ENCODE peak calls at places on chromosomes 12 and 14, in nine cellular contexts. B is heart left ventricle, C is transverse colon, T is suprapubic skin, A is adrenal gland, Y is tibial nerve, Q is HCT116, O is IMR-90, K is uterus. F is an unnamed sample.

GRCh38 chr12:12890815-12891645 is at the start of gene GPRC5A:
- DNase-seq in Y (peak; percentile 79), Q (peak; percentile 96), A (peak; percentile 95), T (peak; percentile 92), B (peak; percentile 78), C (peak; percentile 92), K (peak; percentile 96), O (peak; percentile 98), F (peak; percentile 94)

GRCh38 chr14:41960316-41960715 is 353.6 kb downstream of the LRFN5 start:
- DNase-seq in B (no peak), O (peak; percentile 4), K (no peak), C (no peak), A (no peak), Q (no peak), T (no peak), Y (no peak), F (no peak)

GRCh38 chr14:101255765-101256125 is 305.6 kb upstream of the DIO3 start:
- DNase-seq in Q (no peak), A (no peak), Y (no peak), T (no peak), B (no peak), K (no peak), C (no peak), O (no peak), F (no peak)

GRCh38 chr14:95291859-95292542 is 27.7 kb downstream of the CLMN start:
- DNase-seq in C (peak; percentile 68), A (peak; percentile 41), T (peak; percentile 82), Y (peak; percentile 65), Q (peak; percentile 21), B (peak; percentile 85), K (peak; percentile 61), O (peak; percentile 21), F (peak; percentile 30)

GRCh38 chr14:100535287-100536131 is 51.7 kb downstream of the BEGAIN start:
- DNase-seq in A (peak; percentile 3), Y (no peak), K (peak; percentile 12), O (no peak), C (peak; percentile 4), B (peak; percentile 39), Q (no peak), T (peak; percentile 66), F (peak; percentile 6)

GRCh38 chr14:38056270-38056669 is 151.4 kb upstream of the SSTR1 start:
- DNase-seq in O (no peak), B (no peak), Q (no peak), C (no peak), K (no peak), Y (no peak), T (no peak), A (no peak), F (no peak)

GRCh38 chr12:104280111-104280510 is 23.4 kb upstream of the EID3 start:
- DNase-seq in O (no peak), K (no peak), T (no peak), A (no peak), C (no peak), Q (no peak), B (no peak), Y (no peak), F (no peak)

GRCh38 chr12:52418576-52419110 is 12.5 kb upstream of the KRT82 start:
- DNase-seq in K (no peak), A (no peak), C (no peak), Q (no peak), Y (no peak), T (no peak), B (no peak), O (no peak), F (no peak)

GRCh38 chr12:93964936-93965335 is 183.4 kb upstream of the PLXNC1 start:
- DNase-seq in O (no peak), Y (no peak), C (no peak), Q (no peak), T (no peak), K (no peak), A (no peak), B (no peak), F (no peak)

GRCh38 chr12:28222081-28222700 is 31.9 kb downstream of the CCDC91 start:
- DNase-seq in B (peak; percentile 38), Y (no peak), C (no peak), A (no peak), O (no peak), Q (no peak), K (no peak), T (no peak), F (no peak)

GRCh38 chr12:4116251-4117111 is 157.1 kb upstream of the CCND2 start:
- DNase-seq in C (peak; percentile 60), A (no peak), K (no peak), B (no peak), T (no peak), Q (no peak), O (peak; percentile 82), Y (no peak), F (no peak)

GRCh38 chr12:113392988-113393579 is 10.6 kb downstream of the SDS start:
- DNase-seq in A (peak; percentile 93), T (no peak), Y (no peak), O (no peak), C (no peak), K (no peak), B (no peak), Q (peak; percentile 22), F (peak; percentile 45)

GRCh38 chr14:68898248-68899032 is 80.7 kb downstream of the ACTN1 start:
- DNase-seq in Y (no peak), A (no peak), B (no peak), C (no peak), O (no peak), Q (no peak), K (no peak), T (no peak), F (no peak)
- TF ChIP-seq POLR2A in Y (no peak), A (no peak), B (no peak), C (no peak), O (no peak), Q (no peak), K (no peak), T (no peak), F (no peak)

GRCh38 chr12:54683388-54683787 is 35.2 kb upstream of the DCD start:
- DNase-seq in K (no peak), Q (no peak), A (no peak), O (no peak), B (no peak), C (no peak), T (no peak), Y (no peak), F (no peak)
- H3K4me3 ChIP-seq in K (no peak overlapping the region), Q (no peak overlapping the region), A (no peak overlapping the region), O (no peak overlapping the region), B (no peak overlapping the region), C (no peak overlapping the region), T (no peak overlapping the region), Y (no peak overlapping the region), F (no peak overlapping the region)

DNA sequence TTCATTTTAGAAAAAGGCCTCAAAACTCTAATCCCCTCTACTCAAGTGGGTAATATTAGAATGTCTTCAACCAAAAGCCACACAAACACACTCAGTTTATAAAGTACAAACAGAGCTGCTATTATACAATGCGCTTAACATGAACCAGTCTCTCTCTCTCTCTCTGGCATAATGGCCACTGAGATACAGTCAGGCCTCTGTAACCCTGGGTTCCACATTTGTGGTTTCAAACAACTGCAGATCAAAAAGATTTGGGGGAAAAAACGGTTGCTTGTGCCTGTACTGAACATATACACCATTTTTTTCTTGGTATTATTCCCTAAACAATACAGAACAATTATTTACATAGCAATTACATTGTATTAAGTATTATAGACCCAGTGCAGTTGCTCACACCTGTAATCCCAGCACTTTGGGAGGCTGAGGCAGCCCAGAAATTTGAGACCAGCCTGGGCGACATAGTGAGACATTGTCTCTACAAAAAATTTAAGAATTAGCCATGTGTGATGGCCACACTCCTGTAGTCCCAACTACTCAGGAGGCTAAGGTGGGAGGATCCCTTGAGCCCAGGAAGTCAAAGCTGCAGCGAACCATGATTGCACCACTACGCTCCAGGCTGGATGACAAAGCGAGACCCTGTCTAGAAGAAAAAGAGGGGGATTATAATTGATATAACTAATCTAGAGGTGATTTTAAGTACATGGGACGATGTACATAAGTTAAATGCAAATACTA is 5.6 kb downstream of the SLC11A2 start:
- DNase-seq in Q (no peak), A (no peak), K (no peak), B (no peak), O (no peak), T (no peak), Y (no peak), C (no peak), F (no peak)
- H3K27ac ChIP-seq in Q (no peak overlapping the region), A (no peak overlapping the region), K (no peak overlapping the region), B (no peak overlapping the region), O (no peak overlapping the region), T (peak overlapping the region; percentile 4), Y (peak overlapping the region; percentile 90), C (no peak overlapping the region), F (no peak overlapping the region)

DNA sequence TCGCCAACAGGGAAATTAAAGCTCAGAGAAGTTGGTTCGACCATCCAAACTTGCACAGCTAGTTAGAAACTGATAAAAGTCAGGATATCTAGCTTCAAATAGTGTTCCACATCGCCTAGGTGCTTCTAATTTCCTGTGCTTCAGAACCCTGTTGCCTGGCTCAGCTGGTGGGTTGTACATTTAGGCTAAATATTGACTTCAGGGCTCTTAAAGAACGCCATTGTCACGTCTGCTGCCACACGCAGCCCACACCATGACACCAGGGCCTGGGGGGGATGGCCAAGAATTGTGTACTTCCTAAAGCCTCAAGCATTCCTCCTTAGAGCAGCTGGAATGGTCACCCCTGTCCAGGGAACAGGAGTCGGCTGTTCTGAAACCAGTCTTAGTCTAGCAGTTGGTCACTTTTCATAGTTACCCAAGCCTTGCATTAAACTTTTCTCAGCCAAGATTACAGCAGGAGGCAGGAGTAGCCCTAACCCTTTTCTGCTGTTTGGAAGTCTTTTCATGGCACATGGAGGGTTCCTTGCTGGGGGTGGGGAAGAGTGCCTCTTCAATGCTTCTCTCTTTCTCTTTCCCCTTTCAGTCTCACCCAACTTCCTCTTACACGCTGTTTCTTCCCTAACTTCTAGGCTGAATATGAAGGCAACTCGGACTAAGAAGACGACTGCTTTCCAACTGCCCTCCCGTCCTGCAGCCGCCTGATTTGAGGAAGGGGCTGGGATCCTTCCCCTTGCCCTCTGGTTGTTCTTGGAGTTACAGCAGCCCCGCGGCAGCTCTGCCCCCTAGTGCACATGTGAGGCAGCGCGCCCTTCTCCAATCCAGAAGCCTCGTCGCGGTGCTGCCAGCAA is 17.1 kb downstream of the FOS start:
- DNase-seq in Y (peak; percentile 94), Q (no peak), C (peak; percentile 89), A (peak; percentile 76), B (peak; percentile 89), O (peak; percentile 64), T (peak; percentile 94), K (peak; percentile 83), F (peak; percentile 77)
- TF ChIP-seq POLR2A in Y (peak; percentile 4), Q (no peak), C (peak; percentile 36), A (no peak), B (no peak), O (no peak), T (peak; percentile 19), K (no peak), F (no peak)